ENCODE peak calls at places on chromosomes 3 and 15, in six cellular contexts. X is heart left ventricle, Z is uterus, I is sigmoid colon, N is body of pancreas, B is A549. H is an unnamed sample.

GRCh38 chr3:21417991-21418390 is 333.0 kb downstream of the ZNF385D start:
- DNase-seq in X (no peak), Z (no peak), I (no peak), N (no peak), B (no peak), H (no peak)

GRCh38 chr3:129399895-129400357 is 28.5 kb downstream of the EFCAB12 start:
- DNase-seq in X (no peak), Z (no peak), I (no peak), N (peak), B (no peak), H (no peak)

GRCh38 chr3:14853280-14853956 is 34.7 kb downstream of the FGD5 start:
- DNase-seq in X (no peak), Z (peak), I (peak), N (no peak), B (no peak), H (no peak)

GRCh38 chr3:42601898-42602581 is 1.6 kb downstream of the NKTR start:
- DNase-seq in X (no peak), Z (no peak), I (no peak), N (no peak), B (no peak), H (no peak)

GRCh38 chr15:48781002-48781401 is 29.9 kb downstream of the CEP152 start:
- DNase-seq in X (no peak), Z (no peak), I (no peak), N (no peak), B (no peak), H (no peak)

GRCh38 chr3:131543714-131544113 is 40.9 kb upstream of the MRPL3 start:
- DNase-seq in X (peak), Z (peak), I (peak), N (peak), B (no peak), H (peak)

GRCh38 chr3:27521179-27521871 is 37.1 kb upstream of the SLC4A7 start:
- DNase-seq in X (no peak), Z (no peak), I (peak), N (no peak), B (peak), H (no peak)

GRCh38 chr3:195855471-195856409 is 44.0 kb upstream of the MUC4 start:
- DNase-seq in X (no peak), Z (no peak), I (no peak), N (no peak), B (no peak), H (no peak)

GRCh38 chr3:45939341-45939771 is 3.9 kb upstream of the CXCR6 start:
- DNase-seq in X (no peak), Z (no peak), I (no peak), N (no peak), B (no peak), H (no peak)

GRCh38 chr3:163547045-163547692 is 1531.1 kb downstream of the SI start:
- DNase-seq in X (no peak), Z (no peak), I (no peak), N (no peak), B (no peak), H (no peak)

GRCh38 chr3:187236963-187237362 is 39.7 kb downstream of the RTP1 start:
- DNase-seq in X (no peak), Z (no peak), I (no peak), N (no peak), B (no peak), H (no peak)

GRCh38 chr3:51619983-51620382 is 51.1 kb upstream of the TEX264 start:
- DNase-seq in X (no peak), Z (no peak), I (no peak), N (no peak), B (no peak), H (no peak)

GRCh38 chr3:60698117-60698516 is 553.1 kb downstream of the FHIT start:
- DNase-seq in X (no peak), Z (no peak), I (no peak), N (no peak), B (no peak), H (no peak)

GRCh38 chr3:33047842-33048834 is 48.8 kb downstream of the GLB1 start:
- DNase-seq in X (no peak), Z (no peak), I (no peak), N (no peak), B (no peak), H (no peak)

GRCh38 chr3:134903840-134904239 is 108.8 kb downstream of the EPHB1 start:
- DNase-seq in X (no peak), Z (no peak), I (no peak), N (no peak), B (no peak), H (no peak)

GRCh38 chr3:150150633-150151032 is 179.9 kb upstream of the PFN2 start:
- DNase-seq in X (no peak), Z (no peak), I (no peak), N (no peak), B (no peak), H (no peak)

GRCh38 chr3:126252373-126252772 is 72.0 kb upstream of the ALDH1L1 start:
- DNase-seq in X (no peak), Z (no peak), I (no peak), N (no peak), B (no peak), H (no peak)

GRCh38 chr3:170355738-170356595 is 1.5 kb upstream of the SKIL start:
- DNase-seq in X (peak), Z (peak), I (peak), N (peak), B (no peak), H (peak)

GRCh38 chr3:159733194-159733860 is 255.3 kb upstream of the IL12A start:
- DNase-seq in X (no peak), Z (no peak), I (no peak), N (no peak), B (no peak), H (no peak)

GRCh38 chr3:61452536-61452991 is 108.8 kb upstream of the PTPRG start:
- DNase-seq in X (no peak), Z (no peak), I (no peak), N (no peak), B (no peak), H (no peak)

GRCh38 chr3:156826896-156827882 is 1.0 kb downstream of the LEKR1 start:
- DNase-seq in X (no peak), Z (no peak), I (no peak), N (no peak), B (no peak), H (no peak)

GRCh38 chr15:74793135-74794028 is 11.5 kb downstream of the CSK start:
- DNase-seq in X (no peak), Z (no peak), I (peak), N (no peak), B (no peak), H (no peak)

GRCh38 chr15:86336051-86336788 is 256.5 kb downstream of the AGBL1 start:
- DNase-seq in X (no peak), Z (no peak), I (no peak), N (no peak), B (no peak), H (no peak)

GRCh38 chr3:69838696-69839515 is 99.6 kb downstream of the MITF start:
- DNase-seq in X (no peak), Z (no peak), I (no peak), N (no peak), B (no peak), H (no peak)

GRCh38 chr3:98733778-98734281 is 29.3 kb upstream of the ST3GAL6 start:
- DNase-seq in X (no peak), Z (no peak), I (no peak), N (no peak), B (no peak), H (no peak)

DNA sequence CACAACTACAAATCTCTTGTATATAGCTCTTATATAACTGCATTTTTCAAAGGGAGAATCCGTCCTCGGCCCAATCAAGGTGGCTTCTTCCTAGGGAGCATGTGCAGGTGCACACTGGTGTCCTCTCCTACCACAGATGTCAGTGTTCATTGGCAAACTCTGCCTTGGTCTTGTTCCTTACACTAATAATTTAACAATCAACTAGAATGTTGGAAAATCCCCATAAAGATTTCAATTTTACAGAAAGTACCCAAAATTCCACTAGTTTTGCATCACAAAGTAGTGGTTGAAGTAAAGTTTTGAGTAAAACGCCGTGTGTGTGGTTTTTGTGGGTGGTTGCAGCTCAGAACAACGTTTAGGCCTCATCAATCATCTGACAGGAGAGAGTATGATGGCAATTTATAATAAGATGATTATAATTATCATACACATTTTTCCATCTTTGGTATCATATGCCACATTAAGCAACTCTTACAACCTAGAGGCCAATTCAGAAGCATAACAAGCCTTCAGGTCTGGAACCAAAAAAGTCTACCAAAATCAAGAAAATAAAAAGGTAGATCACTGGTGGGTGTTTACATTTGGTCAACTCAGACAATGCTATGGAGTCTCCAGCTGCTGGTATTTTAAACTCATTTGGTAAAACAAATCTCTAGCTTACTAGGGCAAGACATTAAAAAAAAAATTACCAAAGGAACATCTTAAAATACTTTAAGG is 128.9 kb upstream of the BHLHE40 start:
- DNase-seq in X (no peak), Z (no peak), I (no peak), N (no peak), B (no peak), H (no peak)
- TF ChIP-seq POLR2A in X (no peak), Z (no peak), I (no peak), N (no peak), B (no peak), H (no peak)

GRCh38 chr3:138573138-138573537 is 20.9 kb downstream of the CEP70 start:
- DNase-seq in X (no peak), Z (no peak), I (no peak), N (no peak), B (no peak), H (no peak)

GRCh38 chr3:138569090-138569489 is 25.0 kb downstream of the CEP70 start:
- DNase-seq in X (no peak), Z (no peak), I (no peak), N (no peak), B (no peak), H (no peak)

DNA sequence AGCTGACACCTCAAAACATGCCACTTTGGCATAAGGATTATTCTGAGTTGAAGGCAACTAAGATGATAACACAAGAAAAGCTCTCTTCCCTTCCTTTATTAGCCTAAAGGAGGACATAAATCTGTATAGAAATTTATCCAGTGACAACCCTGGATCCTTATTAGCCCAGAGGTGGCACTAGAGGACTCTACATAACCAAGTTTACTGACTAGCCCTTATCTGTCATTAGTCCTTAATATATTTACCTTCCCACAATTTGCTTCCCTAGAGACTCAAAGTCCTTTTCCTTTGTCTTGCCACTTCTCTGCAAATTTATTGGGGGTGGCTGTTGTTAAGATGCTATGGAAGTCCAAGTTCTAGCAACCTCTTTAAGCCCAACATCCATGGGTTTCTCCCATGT is 26.7 kb downstream of the CEP70 start:
- DNase-seq in X (no peak), Z (no peak), I (no peak), N (no peak), B (no peak), H (no peak)
- TF ChIP-seq CTCF in X (no peak), Z (no peak), I (no peak), N (no peak), B (peak), H (no peak)

GRCh38 chr3:11204697-11205397 is 50.6 kb downstream of the HRH1 start:
- DNase-seq in X (no peak), Z (no peak), I (peak), N (no peak), B (no peak), H (no peak)
- TF ChIP-seq POLR2A in X (no peak), Z (no peak), I (no peak), N (no peak), B (no peak), H (no peak)

DNA sequence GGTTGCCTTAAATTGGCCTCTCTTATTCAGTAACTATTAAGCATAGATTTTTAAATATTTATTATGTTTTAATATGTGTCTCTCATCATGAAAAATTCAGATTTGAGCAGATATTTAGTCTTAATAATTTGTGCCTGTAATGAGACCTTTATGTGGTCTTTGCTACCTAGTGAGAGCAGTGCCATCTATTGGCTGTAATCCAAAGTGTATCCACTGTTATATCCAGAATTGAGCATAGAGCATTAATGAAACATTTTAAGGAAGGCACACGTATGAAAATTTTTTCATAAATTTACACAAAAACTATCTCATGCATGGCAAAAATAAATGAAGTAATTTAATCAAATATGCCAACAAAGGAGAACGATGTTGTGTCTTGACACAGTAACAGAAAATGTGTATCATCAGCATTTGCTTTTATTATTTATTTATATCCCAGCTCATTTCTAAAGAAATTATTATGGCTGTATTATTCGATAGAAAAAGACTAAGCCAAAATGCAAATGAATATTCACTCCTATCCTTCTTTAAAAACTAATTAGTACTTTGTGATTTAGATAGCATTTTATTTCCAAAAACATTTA is 203.5 kb downstream of the RSRC1 start:
- DNase-seq in X (no peak), Z (no peak), I (no peak), N (no peak), B (peak), H (no peak)
- TF ChIP-seq CTCF in X (peak), Z (no peak), I (no peak), N (no peak), B (peak), H (no peak)

GRCh38 chr3:23916152-23916885 is 471 bp downstream of the NKIRAS1 start:
- DNase-seq in X (no peak), Z (no peak), I (no peak), N (no peak), B (no peak), H (no peak)

GRCh38 chr3:23913182-23913581 is 3.6 kb downstream of the NKIRAS1 start:
- DNase-seq in X (no peak), Z (no peak), I (no peak), N (no peak), B (no peak), H (no peak)

GRCh38 chr3:23913873-23914743 is 2.7 kb downstream of the NKIRAS1 start:
- DNase-seq in X (no peak), Z (no peak), I (no peak), N (no peak), B (no peak), H (no peak)

GRCh38 chr3:23916886-23917815 is at the start of the genes NKIRAS1 and RPL15:
- DNase-seq in X (peak), Z (peak), I (peak), N (peak), B (peak), H (peak)

DNA sequence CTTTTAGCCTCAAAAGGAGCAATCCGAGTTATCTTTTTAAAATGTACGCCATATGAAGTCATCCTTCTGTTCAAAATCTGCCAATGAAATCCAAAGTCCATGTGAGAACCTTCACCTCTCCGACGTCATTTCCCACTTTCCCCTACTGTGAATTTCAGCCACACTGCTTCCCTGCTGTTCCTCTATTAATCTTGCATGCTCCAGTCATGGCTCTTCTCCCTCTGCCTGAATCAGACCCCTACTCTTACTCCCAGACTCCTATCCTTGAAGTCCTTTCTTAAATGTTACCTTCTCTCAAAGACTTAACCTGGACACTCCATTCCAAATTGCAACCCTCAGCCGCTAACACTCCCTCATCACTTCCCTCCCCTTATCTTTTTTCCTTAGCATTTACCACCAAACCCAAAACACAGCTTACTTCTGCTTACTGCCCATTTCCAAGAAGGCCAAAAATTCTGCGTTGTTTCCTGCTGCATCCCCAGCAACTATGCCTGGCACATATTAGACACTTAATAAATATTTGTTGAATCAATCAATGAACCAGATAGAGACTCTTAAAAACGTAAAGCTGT is 1.2 kb downstream of the NKIRAS1 start:
- DNase-seq in X (no peak), Z (no peak), I (no peak), N (no peak), B (no peak), H (no peak)
- TF ChIP-seq POLR2A in X (no peak), Z (no peak), I (no peak), N (no peak), B (no peak), H (no peak)

DNA sequence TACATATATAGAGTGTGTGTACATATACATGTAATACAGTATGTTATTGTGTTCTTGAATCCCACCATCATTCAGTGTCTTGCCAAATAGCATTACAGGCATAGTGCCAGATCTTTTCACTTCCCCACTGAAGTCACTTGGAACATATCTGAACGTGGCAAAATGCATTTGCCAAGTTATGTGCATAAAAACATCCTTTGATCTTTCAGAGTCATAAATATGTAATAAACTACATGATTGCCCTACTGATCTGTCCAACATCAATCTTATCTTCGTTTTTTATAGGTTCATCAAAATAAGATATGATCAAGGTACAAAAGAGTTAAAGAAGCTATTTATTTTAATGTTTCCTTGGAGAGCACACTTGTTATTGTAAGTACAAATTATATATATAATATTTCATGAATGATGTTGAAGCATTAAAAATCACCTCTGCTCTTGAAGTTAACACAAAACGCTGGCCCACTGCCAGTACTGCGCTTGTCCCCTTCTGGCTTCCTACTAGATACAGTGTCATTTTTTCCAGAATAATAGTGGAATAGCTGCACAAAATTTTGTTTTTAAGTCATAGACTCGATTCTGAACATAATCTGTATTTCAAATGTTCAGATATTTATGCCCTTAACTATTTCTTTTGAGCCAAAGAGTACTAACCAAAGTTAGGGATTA is 549.5 kb upstream of the ARRDC4 start:
- DNase-seq in X (no peak), Z (no peak), I (no peak), N (no peak), B (no peak), H (no peak)
- TF ChIP-seq CTCF in X (no peak), Z (no peak), I (no peak), N (no peak), B (no peak), H (no peak)

GRCh38 chr15:65246026-65246714 is 34.9 kb upstream of the CILP start:
- DNase-seq in X (peak), Z (no peak), I (no peak), N (no peak), B (no peak), H (no peak)

GRCh38 chr15:65245096-65245849 is 34.0 kb upstream of the CILP start:
- DNase-seq in X (peak), Z (peak), I (peak), N (peak), B (no peak), H (no peak)

GRCh38 chr15:65246939-65247338 is 35.7 kb upstream of the CILP start:
- DNase-seq in X (no peak), Z (no peak), I (no peak), N (no peak), B (no peak), H (no peak)

GRCh38 chr15:65248506-65248905 is 37.2 kb upstream of the CILP start:
- DNase-seq in X (no peak), Z (no peak), I (no peak), N (no peak), B (no peak), H (no peak)

GRCh38 chr15:65249641-65250040 is 37.0 kb downstream of the PARP16 start:
- DNase-seq in X (no peak), Z (no peak), I (no peak), N (no peak), B (no peak), H (no peak)
- TF ChIP-seq POLR2A in X (no peak), Z (no peak), I (no peak), N (no peak), B (no peak), H (no peak)

GRCh38 chr15:35622641-35623340 is 76.8 kb upstream of the DPH6 start:
- DNase-seq in X (no peak), Z (no peak), I (no peak), N (no peak), B (no peak), H (no peak)

GRCh38 chr15:35626984-35627383 is 81.0 kb upstream of the DPH6 start:
- DNase-seq in X (no peak), Z (no peak), I (no peak), N (no peak), B (no peak), H (no peak)

GRCh38 chr15:35624881-35625280 is 78.9 kb upstream of the DPH6 start:
- DNase-seq in X (no peak), Z (peak), I (peak), N (no peak), B (no peak), H (peak)

GRCh38 chr15:35627696-35628095 is 81.7 kb upstream of the DPH6 start:
- DNase-seq in X (no peak), Z (no peak), I (no peak), N (no peak), B (no peak), H (no peak)

DNA sequence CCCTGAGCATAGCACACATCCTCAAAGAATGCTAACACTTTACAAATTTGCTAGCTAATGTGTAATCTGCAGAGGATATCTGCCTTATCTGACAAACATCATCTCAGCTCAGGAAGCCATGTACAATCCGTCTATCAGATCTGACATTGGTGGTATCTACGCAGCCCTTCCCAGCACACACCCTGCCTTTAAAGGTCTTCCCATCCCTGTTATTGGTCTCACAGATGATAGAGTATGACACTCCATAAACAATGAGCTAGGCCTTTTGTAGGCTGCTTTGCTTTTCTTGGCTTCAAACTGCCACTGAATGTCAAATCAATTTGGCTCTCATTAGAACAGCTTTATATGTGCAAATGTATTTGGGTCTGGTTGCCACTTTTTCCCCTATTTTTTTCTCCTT is 80.6 kb upstream of the DPH6 start:
- DNase-seq in X (no peak), Z (no peak), I (no peak), N (no peak), B (no peak), H (no peak)
- TF ChIP-seq CTCF in X (no peak), Z (no peak), I (no peak), N (no peak), B (no peak), H (no peak)

H was measured in adrenal gland.